ENCODE peak calls at places on chromosomes 3 and 15, in five cellular contexts. L is psoas muscle, G is fibroblast of lung, M is cardiac muscle cell, F is prostate gland. K is an unnamed sample.
A peak's percentile ranks its signal among the peaks of the same experiment; 100 is the strongest.

GRCh38 chr3:36823806-36824205 is 59.5 kb upstream of the DCLK3 start:
- DNase-seq in L (no peak), G (no peak), F (no peak), M (no peak), K (no peak)

GRCh38 chr3:141928626-141929270 is 52.3 kb downstream of the ATP1B3 start:
- DNase-seq in L (no peak), G (no peak), F (no peak), M (no peak), K (no peak)

GRCh38 chr3:193972816-193973215 is 163.1 kb upstream of the HES1 start:
- DNase-seq in F (no peak), M (no peak), G (peak; percentile 31), L (no peak), K (no peak)

GRCh38 chr15:96343529-96344072 is 13.1 kb downstream of the NR2F2 start:
- DNase-seq in G (no peak), M (no peak), L (peak; percentile 50), F (no peak), K (no peak)

GRCh38 chr3:122674339-122674738 is 6.3 kb upstream of the PARP14 start:
- DNase-seq in M (no peak), F (no peak), L (no peak), G (no peak), K (no peak)

GRCh38 chr3:84621823-84622222 is 337.0 kb upstream of the CADM2 start:
- DNase-seq in M (no peak), G (no peak), L (no peak), F (no peak), K (no peak)

GRCh38 chr15:41848595-41848994 is 9.9 kb downstream of the PLA2G4B start:
- DNase-seq in G (peak; percentile 12), F (no peak), M (peak; percentile 66), L (no peak), K (no peak)

GRCh38 chr3:141367038-141367730 is 1.1 kb upstream of the ZBTB38 start:
- DNase-seq in L (peak; percentile 54), G (peak; percentile 99), F (no peak), M (peak; percentile 100), K (peak; percentile 15)

GRCh38 chr15:38651328-38652038 is 86.9 kb upstream of the RASGRP1 start:
- DNase-seq in M (no peak), G (no peak), L (no peak), F (no peak), K (no peak)

GRCh38 chr15:71791975-71792374 is 18.4 kb upstream of the NR2E3 start:
- DNase-seq in L (no peak), G (no peak), M (no peak), F (no peak), K (no peak)

GRCh38 chr15:49678655-49679054 is 57.8 kb downstream of the DTWD1 start:
- DNase-seq in F (no peak), G (no peak), M (peak; percentile 54), L (no peak), K (no peak)

GRCh38 chr15:76065267-76065666 is 5.5 kb downstream of the TMEM266 start:
- DNase-seq in L (no peak), M (no peak), G (no peak), F (no peak), K (no peak)

GRCh38 chr3:73687081-73688004 is 62.6 kb upstream of the PDZRN3 start:
- DNase-seq in L (no peak), F (no peak), G (peak; percentile 59), M (no peak), K (no peak)

GRCh38 chr3:141489184-141489583 is 2.4 kb downstream of the RASA2 start:
- DNase-seq in G (no peak), F (no peak), M (no peak), L (no peak), K (no peak)

GRCh38 chr15:34085746-34086145 is 15.9 kb downstream of the EMC7 start:
- DNase-seq in G (peak; percentile 55), L (no peak), M (peak; percentile 7), F (no peak), K (no peak)

DNA sequence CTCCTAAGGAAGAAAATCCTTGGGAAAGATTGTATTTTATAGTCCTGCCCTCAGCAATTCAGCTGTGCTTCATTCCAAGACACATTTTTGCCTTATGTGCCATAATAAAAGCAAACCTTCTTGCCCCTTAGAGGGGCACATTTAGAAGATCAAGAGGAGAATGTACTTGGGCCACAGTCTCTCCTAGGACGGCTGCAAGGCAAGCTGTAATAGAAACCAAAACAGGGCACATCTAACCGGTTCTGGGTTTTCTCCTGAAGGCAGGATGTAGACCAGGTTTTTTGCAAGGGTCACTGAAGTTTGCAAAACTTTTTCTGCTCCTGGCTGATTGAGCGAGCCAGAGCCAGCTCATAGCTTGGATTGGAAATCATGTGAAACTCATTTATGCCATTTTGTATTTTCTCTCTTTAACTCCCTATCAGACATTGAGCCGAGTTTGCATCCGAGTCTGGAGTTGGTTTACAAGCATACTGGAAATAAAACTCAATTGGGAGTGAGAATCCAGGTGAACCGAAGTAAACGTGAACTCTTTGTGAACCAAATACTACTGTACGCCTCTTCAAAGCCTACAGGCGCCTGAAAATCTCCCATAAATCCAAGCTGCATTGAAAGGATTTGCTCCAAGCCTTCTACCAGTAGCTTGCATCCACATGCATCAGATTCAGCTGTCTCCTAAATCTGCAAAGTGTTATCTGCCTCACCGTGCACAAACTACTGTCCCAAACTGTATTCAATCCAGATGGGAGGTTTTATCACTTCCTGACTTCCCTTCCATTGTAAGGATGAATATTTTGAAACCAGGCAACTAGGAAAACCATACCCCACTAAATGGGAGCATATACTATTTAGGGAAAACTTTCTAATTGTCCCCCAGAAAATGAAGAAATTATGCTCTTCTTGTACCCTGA is 60.9 kb upstream of the TSC22D2 start:
- DNase-seq in G (peak; percentile 23), F (no peak), M (no peak), L (no peak), K (no peak)
- H3K4me1 ChIP-seq in G (peaks cover 4% of the 10 kb centered on the region), F (no peaks in the 10 kb centered on the region), M (peaks cover 19% of the 10 kb centered on the region), L (peaks cover 29% of the 10 kb centered on the region), K (peaks cover 8% of the 10 kb centered on the region)

GRCh38 chr15:69434679-69435078 is 17.9 kb upstream of the RPLP1 start:
- DNase-seq in L (no peak), F (no peak), M (no peak), G (no peak), K (no peak)

GRCh38 chr15:69434236-69434635 is 18.4 kb upstream of the RPLP1 start:
- DNase-seq in M (no peak), F (no peak), G (no peak), L (no peak), K (no peak)

GRCh38 chr15:69433831-69434230 is 18.8 kb upstream of the RPLP1 start:
- DNase-seq in F (no peak), G (no peak), M (no peak), L (no peak), K (no peak)

GRCh38 chr15:69439623-69440022 is 13.0 kb upstream of the RPLP1 start:
- DNase-seq in M (no peak), F (no peak), L (no peak), G (no peak), K (no peak)

GRCh38 chr15:69435980-69436379 is 16.6 kb upstream of the RPLP1 start:
- DNase-seq in M (no peak), G (no peak), L (no peak), F (no peak), K (no peak)
- H3K36me3 ChIP-seq in M (peaks cover 9% of the 10 kb centered on the region), G (peaks cover 13% of the 10 kb centered on the region), L (no peaks in the 10 kb centered on the region), F (no peaks in the 10 kb centered on the region), K (no peaks in the 10 kb centered on the region)

DNA sequence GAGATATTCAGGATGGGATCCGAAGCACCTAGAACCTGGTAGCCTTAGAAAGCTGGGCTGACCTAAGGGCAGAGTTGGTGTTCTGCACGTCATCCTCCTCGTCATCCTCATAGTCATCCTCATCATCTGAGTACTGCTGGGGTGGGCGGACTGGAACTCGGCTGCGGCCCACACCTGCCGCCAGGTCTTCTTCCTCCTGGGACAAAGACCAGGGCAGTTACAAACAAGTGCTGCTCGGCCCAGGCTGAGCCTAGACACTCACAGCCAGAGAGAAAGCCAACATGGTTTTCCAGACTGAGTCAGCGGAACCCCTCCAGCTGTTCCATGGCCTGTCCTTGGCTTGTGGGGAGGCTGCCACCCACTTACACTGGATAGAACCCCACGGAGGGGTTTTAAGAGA is 40.5 kb downstream of the SEMA3G start:
- DNase-seq in G (no peak), L (peak; percentile 25), F (no peak), M (no peak), K (no peak)
- H3K4me1 ChIP-seq in G (peaks cover 5% of the 10 kb centered on the region), L (peaks cover 16% of the 10 kb centered on the region), F (peaks cover 17% of the 10 kb centered on the region), M (peaks cover 7% of the 10 kb centered on the region), K (peaks cover 27% of the 10 kb centered on the region)

GRCh38 chr3:155921486-155921885 is 51.0 kb downstream of the GMPS start:
- DNase-seq in M (peak; percentile 5), F (no peak), L (no peak), G (no peak), K (no peak)
- H3K36me3 ChIP-seq in M (peaks cover 64% of the 10 kb centered on the region), F (peaks cover 2% of the 10 kb centered on the region), L (no peaks in the 10 kb centered on the region), G (peaks cover 2% of the 10 kb centered on the region), K (peaks cover 45% of the 10 kb centered on the region)

GRCh38 chr3:120440001-120440703 is 10.6 kb downstream of the FSTL1 start:
- DNase-seq in L (no peak), G (no peak), M (peak; percentile 50), F (no peak), K (no peak)

GRCh38 chr3:120441776-120442175 is 9.0 kb downstream of the FSTL1 start:
- DNase-seq in G (no peak), M (no peak), L (no peak), F (no peak), K (no peak)

GRCh38 chr3:120438971-120439370 is 11.8 kb downstream of the FSTL1 start:
- DNase-seq in G (peak; percentile 92), M (peak; percentile 94), F (peak; percentile 65), L (peak; percentile 56), K (peak; percentile 83)

GRCh38 chr3:120442975-120443517 is 7.7 kb downstream of the FSTL1 start:
- DNase-seq in M (no peak), G (no peak), L (no peak), F (no peak), K (no peak)

GRCh38 chr3:120440762-120441161 is 10.0 kb downstream of the FSTL1 start:
- DNase-seq in L (no peak), M (no peak), G (no peak), F (no peak), K (no peak)
- H3K4me1 ChIP-seq in L (no peaks in the 10 kb centered on the region), M (peaks cover 14% of the 10 kb centered on the region), G (peaks cover 38% of the 10 kb centered on the region), F (peaks cover 30% of the 10 kb centered on the region), K (peaks cover 92% of the 10 kb centered on the region)

K was measured in heart right ventricle.